ENCODE peak calls at places on chromosomes 1 and 21, in four cellular contexts. Z, M, N and W are unnamed samples.

GRCh38 chr1:41539999-41540398 is 55.5 kb upstream of the EDN2 start:
- DNase-seq in Z (no peak), M (no peak), N (no peak), W (no peak)

GRCh38 chr1:157403203-157403602 is 149.1 kb downstream of the FCRL5 start:
- DNase-seq in Z (no peak), M (peak), N (no peak), W (peak)

GRCh38 chr1:74343191-74343590 is 108.0 kb downstream of the TNNI3K start:
- DNase-seq in Z (no peak), M (no peak), N (peak), W (peak)

GRCh38 chr1:21289700-21290545 is at the start of gene ECE1:
- DNase-seq in Z (no peak), M (peak), N (no peak), W (peak)

GRCh38 chr1:220925707-220926106 is 46.5 kb downstream of the HLX start:
- DNase-seq in Z (no peak), M (no peak), N (no peak), W (no peak)

GRCh38 chr1:154849645-154850131 is 20.4 kb downstream of the KCNN3 start:
- DNase-seq in Z (no peak), M (peak), N (no peak), W (no peak)

GRCh38 chr1:22613951-22614350 is 22.5 kb upstream of the C1QA start:
- DNase-seq in Z (no peak), M (no peak), N (no peak), W (no peak)

GRCh38 chr1:234770924-234771540 is 161.1 kb upstream of the IRF2BP2 start:
- DNase-seq in Z (no peak), M (no peak), N (no peak), W (no peak)

GRCh38 chr1:167293057-167293456 is 72.4 kb downstream of the POU2F1 start:
- DNase-seq in Z (no peak), M (no peak), N (no peak), W (no peak)

GRCh38 chr1:156430305-156430704 is 61.3 kb downstream of the RHBG start:
- DNase-seq in Z (no peak), M (no peak), N (no peak), W (no peak)

GRCh38 chr1:234617986-234618725 is 8.2 kb upstream of the IRF2BP2 start:
- DNase-seq in Z (peak), M (no peak), N (peak), W (no peak)

GRCh38 chr1:59750612-59751395 is 63.9 kb upstream of the HOOK1 start:
- DNase-seq in Z (peak), M (no peak), N (no peak), W (no peak)

GRCh38 chr1:83626603-83627002 is 372.3 kb downstream of the TTLL7 start:
- DNase-seq in Z (no peak), M (peak), N (no peak), W (no peak)

GRCh38 chr1:201531551-201532425 is 7.1 kb upstream of the NAV1 start:
- DNase-seq in Z (no peak), M (no peak), N (no peak), W (peak)

GRCh38 chr1:36971832-36972231 is 62.5 kb downstream of the GRIK3 start:
- DNase-seq in Z (no peak), M (no peak), N (peak), W (no peak)

GRCh38 chr1:30775433-30775975 is 17.9 kb upstream of the LAPTM5 start:
- DNase-seq in Z (no peak), M (no peak), N (no peak), W (no peak)

GRCh38 chr1:45908613-45909140 is 105.3 kb downstream of the MAST2 start:
- DNase-seq in Z (no peak), M (no peak), N (no peak), W (peak)

GRCh38 chr1:10471411-10472219 is 714 bp downstream of the DFFA start:
- DNase-seq in Z (no peak), M (peak), N (no peak), W (peak)

GRCh38 chr1:20199410-20199809 is 13.1 kb upstream of the PLA2G2C start:
- DNase-seq in Z (no peak), M (no peak), N (no peak), W (no peak)

GRCh38 chr1:231695439-231696255 is 69.1 kb downstream of the DISC1 start:
- DNase-seq in Z (peak), M (no peak), N (peak), W (no peak)

GRCh38 chr1:6861075-6861724 is 75.9 kb downstream of the CAMTA1 start:
- DNase-seq in Z (no peak), M (peak), N (no peak), W (no peak)

GRCh38 chr1:210373878-210374599 is 45.3 kb downstream of the HHAT start:
- DNase-seq in Z (peak), M (peak), N (peak), W (peak)

GRCh38 chr1:12087797-12088314 is 24.8 kb downstream of the TNFRSF8 start:
- DNase-seq in Z (no peak), M (peak), N (no peak), W (no peak)

GRCh38 chr21:32468567-32469175 is 56.2 kb downstream of the EVA1C start:
- DNase-seq in Z (no peak), M (no peak), N (no peak), W (no peak)

GRCh38 chr1:196558424-196558823 is 49.8 kb downstream of the KCNT2 start:
- DNase-seq in Z (peak), M (peak), N (no peak), W (peak)

GRCh38 chr1:234584431-234584805 is 25.6 kb downstream of the IRF2BP2 start:
- DNase-seq in Z (no peak), M (no peak), N (no peak), W (no peak)

GRCh38 chr1:22250724-22251123 is 107.8 kb upstream of the WNT4 start:
- DNase-seq in Z (no peak), M (no peak), N (no peak), W (no peak)

GRCh38 chr21:24179110-24179509 is 1428.2 kb downstream of the MRPL39 start:
- DNase-seq in Z (no peak), M (no peak), N (no peak), W (no peak)

GRCh38 chr1:181083842-181084605 is 4.5 kb upstream of the IER5 start:
- DNase-seq in Z (no peak), M (peak), N (peak), W (peak)

GRCh38 chr1:178918955-178919354 is 48.1 kb upstream of the ANGPTL1 start:
- DNase-seq in Z (no peak), M (no peak), N (no peak), W (no peak)

GRCh38 chr1:77824694-77825355 is 45.4 kb downstream of the MIGA1 start:
- DNase-seq in Z (no peak), M (no peak), N (no peak), W (no peak)

GRCh38 chr1:28642056-28642846 is 616 bp downstream of the TAF12 start:
- DNase-seq in Z (peak), M (no peak), N (no peak), W (peak)

GRCh38 chr1:219350172-219350571 is 176.5 kb downstream of the LYPLAL1 start:
- DNase-seq in Z (no peak), M (no peak), N (no peak), W (no peak)

GRCh38 chr1:241622708-241623107 is 17.5 kb downstream of the CHML start:
- DNase-seq in Z (no peak), M (no peak), N (no peak), W (no peak)

GRCh38 chr1:14598498-14599172 is at the start of gene KAZN:
- DNase-seq in Z (no peak), M (peak), N (no peak), W (no peak)

GRCh38 chr1:181647314-181648035 is 164.2 kb downstream of the CACNA1E start:
- DNase-seq in Z (no peak), M (no peak), N (no peak), W (no peak)

GRCh38 chr1:6483010-6483760 is 8.3 kb downstream of the PLEKHG5 start:
- DNase-seq in Z (no peak), M (no peak), N (no peak), W (peak)

GRCh38 chr1:67687649-67688048 is 2.6 kb downstream of the GADD45A start:
- DNase-seq in Z (peak), M (no peak), N (no peak), W (no peak)

GRCh38 chr1:62294211-62294610 is 25.0 kb downstream of the KANK4 start:
- DNase-seq in Z (no peak), M (peak), N (no peak), W (peak)

GRCh38 chr21:41958886-41959563 is 5.2 kb upstream of the C2CD2 start:
- DNase-seq in Z (no peak), M (no peak), N (peak), W (no peak)